ENCODE peak calls at places on chromosomes 2 and 18, in six cellular contexts. Y is A549, Z is IMR-90, P is HepG2, T is GM12878, F is SK-N-SH. O is an unnamed sample.

GRCh38 chr2:41937464-41937861 is 110.4 kb upstream of the PKDCC start:
- DNase-seq in Y (no peak), Z (peak), P (no peak), T (no peak), F (peak), O (no peak)

GRCh38 chr2:29715655-29716054 is 205.7 kb downstream of the ALK start:
- DNase-seq in Y (no peak), Z (no peak), P (no peak), T (no peak), F (peak), O (no peak)

GRCh38 chr2:241987726-241988125 is 118.2 kb downstream of the RTP5 start:
- DNase-seq in Y (no peak), Z (no peak), P (no peak), T (no peak), F (no peak), O (no peak)

GRCh38 chr2:166841679-166842078 is 46.6 kb upstream of the XIRP2 start:
- DNase-seq in Y (no peak), Z (no peak), P (no peak), T (no peak), F (no peak), O (no peak)

GRCh38 chr18:79169958-79170555 is 100.9 kb downstream of the ATP9B start:
- DNase-seq in Y (no peak), Z (peak), P (peak), T (no peak), F (no peak), O (no peak)

GRCh38 chr18:44979813-44980212 is 299.1 kb downstream of the SETBP1 start:
- DNase-seq in Y (no peak), Z (no peak), P (no peak), T (no peak), F (no peak), O (no peak)

GRCh38 chr2:237894396-237894979 is 35.1 kb downstream of the RAMP1 start:
- DNase-seq in Y (no peak), Z (no peak), P (no peak), T (no peak), F (no peak), O (no peak)

GRCh38 chr2:176132397-176133086 is 3.0 kb downstream of the HOXD8 start:
- DNase-seq in Y (no peak), Z (peak), P (no peak), T (no peak), F (no peak), O (no peak)

GRCh38 chr2:144240656-144241339 is 279.1 kb downstream of the ZEB2 start:
- DNase-seq in Y (no peak), Z (no peak), P (no peak), T (peak), F (no peak), O (no peak)

GRCh38 chr2:69733338-69734039 is 8.4 kb upstream of the ANXA4 start:
- DNase-seq in Y (no peak), Z (peak), P (no peak), T (no peak), F (no peak), O (no peak)

GRCh38 chr18:31719363-31720006 is 35.1 kb upstream of the B4GALT6 start:
- DNase-seq in Y (no peak), Z (no peak), P (no peak), T (no peak), F (no peak), O (no peak)

GRCh38 chr18:74733592-74733991 is 135.9 kb downstream of the ZNF407 start:
- DNase-seq in Y (no peak), Z (no peak), P (peak), T (no peak), F (no peak), O (no peak)

GRCh38 chr18:2916184-2916583 is 69.4 kb downstream of the EMILIN2 start:
- DNase-seq in Y (no peak), Z (no peak), P (no peak), T (no peak), F (no peak), O (no peak)

GRCh38 chr2:27584597-27584996 is 1.8 kb downstream of the ZNF512 start:
- DNase-seq in Y (no peak), Z (no peak), P (no peak), T (no peak), F (no peak), O (no peak)

GRCh38 chr2:187338679-187339121 is 109.4 kb downstream of the CALCRL start:
- DNase-seq in Y (no peak), Z (no peak), P (no peak), T (no peak), F (peak), O (no peak)

GRCh38 chr2:17470855-17471641 is 47.2 kb downstream of the RAD51AP2 start:
- DNase-seq in Y (peak), Z (peak), P (peak), T (peak), F (peak), O (peak)

GRCh38 chr18:9885170-9886004 is at the start of gene TXNDC2:
- DNase-seq in Y (no peak), Z (peak), P (no peak), T (no peak), F (no peak), O (peak)

GRCh38 chr2:118223487-118224136 is 135.3 kb downstream of the INSIG2 start:
- DNase-seq in Y (no peak), Z (no peak), P (no peak), T (no peak), F (no peak), O (no peak)

GRCh38 chr18:26479686-26480079 is 68.7 kb downstream of the KCTD1 start:
- DNase-seq in Y (no peak), Z (peak), P (no peak), T (no peak), F (no peak), O (no peak)

GRCh38 chr18:22101731-22102130 is 67.7 kb upstream of the GATA6 start:
- DNase-seq in Y (no peak), Z (no peak), P (no peak), T (no peak), F (no peak), O (no peak)

GRCh38 chr18:72866901-72867701 is 686 bp downstream of the NETO1 start:
- DNase-seq in Y (no peak), Z (no peak), P (no peak), T (no peak), F (peak), O (no peak)

GRCh38 chr2:28469304-28469703 is 26.6 kb upstream of the PLB1 start:
- DNase-seq in Y (no peak), Z (peak), P (no peak), T (no peak), F (no peak), O (no peak)

GRCh38 chr2:7725132-7725849 is 808.1 kb downstream of the RNF144A start:
- DNase-seq in Y (no peak), Z (peak), P (no peak), T (peak), F (no peak), O (no peak)
- TF ChIP-seq RFX5 in Y (no peak), Z (no peak), P (no peak), T (no peak), F (no peak), O (no peak)

DNA sequence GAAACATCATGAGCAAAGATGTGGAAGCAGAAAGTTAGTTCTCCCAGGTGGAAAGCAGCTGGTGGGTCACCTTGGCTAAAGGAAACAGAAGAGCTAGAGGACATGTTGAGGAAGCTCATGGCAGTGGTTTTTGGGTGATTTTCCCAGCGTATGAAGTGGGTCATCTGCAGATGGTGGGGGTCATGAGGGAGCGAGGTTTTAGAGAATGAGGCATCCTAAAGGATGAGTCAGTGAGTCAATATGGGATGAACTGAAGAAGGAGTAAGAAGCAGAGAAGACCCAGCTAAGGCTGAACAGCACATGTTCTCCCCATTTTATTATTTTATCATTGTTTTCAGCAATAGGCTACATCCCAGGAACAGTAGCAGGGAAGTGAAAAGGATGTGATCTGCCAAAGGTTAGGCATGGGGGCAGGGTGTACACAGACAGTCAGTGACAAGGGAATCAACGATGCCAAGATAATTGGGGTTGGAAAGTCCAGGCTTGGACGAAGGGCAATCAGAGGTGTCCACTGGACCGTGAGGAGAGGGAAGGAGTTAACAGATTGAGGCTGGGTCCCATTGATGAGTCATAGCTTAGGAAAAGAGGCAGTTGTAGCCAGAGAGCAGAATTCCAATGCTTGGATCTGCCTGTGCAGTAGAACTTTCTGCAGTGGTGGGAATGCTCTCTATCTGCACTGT is 289.3 kb upstream of the RAB12 start:
- DNase-seq in Y (no peak), Z (peak), P (no peak), T (no peak), F (no peak), O (no peak)
- TF ChIP-seq RFX5 in Y (no peak), Z (no peak), P (no peak), T (no peak), F (no peak), O (no peak)

GRCh38 chr2:120545521-120546076 is 190.1 kb upstream of the GLI2 start:
- DNase-seq in Y (no peak), Z (peak), P (peak), T (no peak), F (no peak), O (no peak)

GRCh38 chr2:120547662-120548061 is 188.0 kb upstream of the GLI2 start:
- DNase-seq in Y (no peak), Z (no peak), P (no peak), T (no peak), F (no peak), O (no peak)

GRCh38 chr2:120544522-120544921 is 191.1 kb upstream of the GLI2 start:
- DNase-seq in Y (no peak), Z (no peak), P (no peak), T (no peak), F (no peak), O (no peak)

GRCh38 chr2:120546865-120547390 is 188.7 kb upstream of the GLI2 start:
- DNase-seq in Y (no peak), Z (no peak), P (no peak), T (no peak), F (no peak), O (no peak)

DNA sequence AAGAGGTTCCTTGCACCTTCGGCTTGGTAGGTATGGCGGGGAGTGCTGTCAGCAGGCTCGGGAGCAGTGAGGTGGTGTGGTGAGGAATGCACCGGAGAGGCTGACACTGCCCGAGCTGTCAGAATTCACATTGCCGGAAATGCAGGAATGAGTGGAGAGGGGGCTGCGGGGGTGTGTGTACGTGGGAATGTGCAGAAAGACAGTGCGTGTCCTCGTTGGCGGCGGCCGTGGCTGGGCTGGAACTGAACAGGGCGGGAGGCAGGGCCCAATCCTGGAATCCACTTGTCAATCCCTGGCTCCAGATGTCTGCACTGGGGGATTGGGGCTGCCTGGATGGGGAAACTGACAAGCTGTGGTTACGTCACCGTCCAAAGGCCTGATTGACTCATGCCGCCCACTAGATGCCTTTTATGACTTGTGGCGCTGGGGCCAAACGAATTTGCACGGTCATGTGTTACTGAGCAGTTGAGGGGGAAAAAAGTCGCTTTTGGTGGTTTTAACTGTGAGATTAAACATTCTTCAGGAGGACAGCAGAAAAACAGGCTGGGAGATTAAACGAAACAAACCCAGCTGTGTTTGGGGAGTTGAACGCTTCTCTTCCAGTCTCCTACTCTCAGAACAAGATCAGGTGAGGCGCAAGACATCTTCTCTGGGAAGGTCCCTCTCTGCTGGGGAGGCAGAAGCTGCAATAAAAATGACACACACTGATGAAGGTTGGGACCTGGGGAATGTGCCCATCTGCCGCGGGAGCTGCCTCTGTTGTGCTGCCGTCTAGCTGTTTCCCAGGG is 189.4 kb upstream of the GLI2 start:
- DNase-seq in Y (no peak), Z (peak), P (peak), T (no peak), F (no peak), O (peak)
- TF ChIP-seq RFX5 in Y (no peak), Z (peak), P (peak), T (no peak), F (no peak), O (no peak)

GRCh38 chr2:133906926-133907325 is 338.7 kb upstream of the NCKAP5 start:
- DNase-seq in Y (no peak), Z (no peak), P (no peak), T (no peak), F (no peak), O (no peak)

GRCh38 chr2:133908171-133908570 is 339.9 kb upstream of the NCKAP5 start:
- DNase-seq in Y (no peak), Z (no peak), P (no peak), T (no peak), F (no peak), O (no peak)
- TF ChIP-seq RFX5 in Y (no peak), Z (no peak), P (no peak), T (no peak), F (no peak), O (no peak)

GRCh38 chr2:120939595-120940318 is 204.1 kb downstream of the GLI2 start:
- DNase-seq in Y (peak), Z (peak), P (no peak), T (no peak), F (no peak), O (peak)

GRCh38 chr2:120940319-120940696 is 204.6 kb downstream of the GLI2 start:
- DNase-seq in Y (no peak), Z (no peak), P (no peak), T (no peak), F (no peak), O (no peak)

GRCh38 chr2:120936476-120937334 is 201.0 kb downstream of the GLI2 start:
- DNase-seq in Y (peak), Z (peak), P (no peak), T (no peak), F (no peak), O (no peak)

GRCh38 chr2:120937736-120938131 is 202.1 kb downstream of the GLI2 start:
- DNase-seq in Y (no peak), Z (peak), P (no peak), T (no peak), F (no peak), O (no peak)

DNA sequence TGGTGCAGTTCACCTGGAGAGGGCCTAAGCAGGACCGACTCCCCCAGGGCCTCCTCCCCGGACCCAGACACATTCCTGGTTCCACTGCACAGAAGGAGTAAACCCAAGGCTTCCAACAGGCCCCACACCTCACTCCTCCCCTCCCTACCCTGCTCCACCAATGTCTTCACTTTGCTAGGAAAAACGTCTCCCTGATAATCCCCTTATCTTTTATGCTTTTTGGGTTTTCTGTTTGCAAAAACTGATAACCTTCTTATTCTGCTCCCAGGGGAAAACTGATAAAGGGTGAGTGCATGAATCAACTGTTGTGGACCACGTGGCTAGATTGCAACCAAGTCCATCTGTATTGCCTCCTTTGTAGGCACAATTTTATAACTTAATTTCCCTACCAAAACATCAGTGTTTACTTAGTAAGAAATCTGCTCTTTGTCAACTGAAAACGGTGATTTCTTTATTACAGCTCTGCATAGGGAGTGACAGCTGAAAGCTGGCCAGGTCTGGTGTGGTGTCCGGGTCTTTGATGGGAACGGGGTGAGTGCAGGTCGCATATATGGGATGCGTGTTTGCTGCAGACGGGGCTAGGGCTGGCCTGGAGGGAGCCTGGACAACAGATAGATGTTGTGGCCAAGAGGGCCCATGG is 202.6 kb downstream of the GLI2 start:
- DNase-seq in Y (peak), Z (no peak), P (peak), T (no peak), F (peak), O (peak)
- TF ChIP-seq RFX5 in Y (no peak), Z (no peak), P (no peak), T (no peak), F (peak), O (no peak)

DNA sequence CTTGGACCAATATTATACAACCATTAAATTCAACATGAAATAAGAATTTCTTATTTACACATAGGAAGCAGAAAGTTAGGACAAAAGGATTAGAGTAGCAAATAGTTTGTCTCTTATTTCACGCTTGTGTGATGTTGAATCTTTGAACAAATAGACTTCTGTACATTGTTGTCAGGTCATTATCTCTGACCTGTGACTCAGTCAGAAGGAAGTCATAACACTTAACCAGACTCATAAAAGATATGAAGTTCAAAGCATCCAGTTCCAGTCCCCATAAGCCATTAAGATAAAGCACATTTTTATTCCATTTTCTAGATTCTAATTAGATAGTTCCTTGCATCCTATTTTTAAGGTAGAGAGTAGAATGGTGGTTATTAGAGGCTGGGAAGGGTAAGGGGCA is 130.8 kb downstream of the UPP2 start:
- DNase-seq in Y (peak), Z (no peak), P (peak), T (no peak), F (no peak), O (no peak)
- TF ChIP-seq RFX5 in Y (no peak), Z (no peak), P (no peak), T (no peak), F (no peak), O (no peak)